ENCODE peak calls at places on chromosome 3, in eight cellular contexts. C is fibroblast of pulmonary artery, P is brain microvascular endothelial cell, E is AG09309, F is PC-3, A is AG09319, D is dorsolateral prefrontal cortex, X is cardiac muscle cell. Q is an unnamed sample.

GRCh38 chr3:184359610-184360009 is 1.8 kb downstream of the CLCN2 start:
- DNase-seq in A (no peak), P (no peak), F (no peak), D (peak; percentile 83), X (no peak), C (no peak), E (no peak), Q (no peak)

GRCh38 chr3:186241910-186242821 is 119.9 kb downstream of the DGKG start:
- DNase-seq in C (peak; percentile 75), X (peak; percentile 67), F (peak; percentile 66), P (peak; percentile 90), A (no peak), D (peak; percentile 68), E (peak; percentile 39), Q (no peak)

GRCh38 chr3:18241837-18242236 is 183.3 kb downstream of the SATB1 start:
- DNase-seq in D (no peak), E (no peak), C (no peak), P (no peak), X (no peak), A (peak; percentile 16), F (no peak), Q (no peak)

GRCh38 chr3:137765310-137766033 is 1.4 kb downstream of the SOX14 start:
- DNase-seq in E (no peak), D (no peak), C (no peak), F (no peak), A (no peak), X (no peak), P (no peak), Q (peak; percentile 84)

GRCh38 chr3:71206305-71206704 is 377.2 kb downstream of the FOXP1 start:
- DNase-seq in A (no peak), X (no peak), P (no peak), D (no peak), C (no peak), E (no peak), F (peak; percentile 68), Q (no peak)

GRCh38 chr3:184604039-184604955 is 42.7 kb downstream of the EPHB3 start:
- DNase-seq in D (no peak), C (no peak), P (no peak), A (no peak), X (peak; percentile 80), F (no peak), E (no peak), Q (no peak)

GRCh38 chr3:85360742-85361387 is 402.1 kb downstream of the CADM2 start:
- DNase-seq in X (peak; percentile 69), C (peak; percentile 13), A (no peak), E (no peak), F (peak; percentile 83), D (peak; percentile 60), P (peak; percentile 53), Q (no peak)

GRCh38 chr3:43093974-43094373 is 11.9 kb downstream of the POMGNT2 start:
- DNase-seq in F (no peak), C (no peak), D (no peak), A (no peak), P (no peak), X (no peak), E (no peak), Q (no peak)

GRCh38 chr3:43024183-43024865 is 45.2 kb downstream of the GASK1A start:
- DNase-seq in D (no peak), A (no peak), E (no peak), F (no peak), P (no peak), X (no peak), C (no peak), Q (no peak)

GRCh38 chr3:81645248-81645647 is 116.2 kb downstream of the GBE1 start:
- DNase-seq in F (no peak), X (peak; percentile 90), A (no peak), P (no peak), D (no peak), C (peak; percentile 9), E (no peak), Q (no peak)

GRCh38 chr3:81638480-81638879 is 123.0 kb downstream of the GBE1 start:
- DNase-seq in E (no peak), X (no peak), A (no peak), C (no peak), P (no peak), D (no peak), F (no peak), Q (no peak)

GRCh38 chr3:81643721-81644120 is 117.7 kb downstream of the GBE1 start:
- DNase-seq in D (no peak), E (peak; percentile 1), C (peak; percentile 59), F (peak; percentile 58), P (peak; percentile 12), X (peak; percentile 45), A (no peak), Q (no peak)
- TF ChIP-seq CTCF in D (no peak), E (peak; percentile 33), C (peak; percentile 36), F (peak; percentile 74), P (peak; percentile 50), X (peak; percentile 38), A (peak; percentile 30), Q (peak; percentile 82)

GRCh38 chr3:140219923-140220452 is 285.0 kb downstream of the CLSTN2 start:
- DNase-seq in D (no peak), C (no peak), P (no peak), X (no peak), F (no peak), E (no peak), A (no peak), Q (no peak)

GRCh38 chr3:140219161-140219745 is 284.3 kb downstream of the CLSTN2 start:
- DNase-seq in X (no peak), A (no peak), F (no peak), E (no peak), D (no peak), P (no peak), C (no peak), Q (no peak)

DNA sequence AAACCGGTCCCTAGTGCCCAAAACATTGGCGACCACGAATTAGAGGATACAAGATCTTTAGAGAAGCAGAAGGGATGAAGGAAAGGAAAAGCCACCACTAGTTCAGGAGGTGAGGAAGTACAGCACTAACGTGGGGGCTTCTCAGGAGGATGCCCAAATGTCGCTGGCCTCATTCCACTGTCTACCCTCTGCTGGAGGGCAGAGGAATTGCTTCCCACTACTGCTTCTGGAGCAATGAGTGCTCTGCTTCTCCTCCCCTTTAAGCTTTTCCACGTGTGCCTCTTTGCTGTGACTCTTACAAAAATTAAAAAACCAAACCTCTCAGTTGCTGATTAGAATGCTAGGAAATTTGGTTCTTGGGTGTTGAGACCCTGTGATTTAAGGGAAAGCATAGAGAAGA is 281.3 kb downstream of the CLSTN2 start:
- DNase-seq in A (no peak), E (no peak), X (no peak), F (no peak), C (no peak), P (no peak), D (no peak), Q (no peak)
- TF ChIP-seq CTCF in A (peak; percentile 56), E (peak; percentile 69), X (peak; percentile 41), F (peak; percentile 43), C (peak; percentile 37), P (peak; percentile 70), D (no peak), Q (peak; percentile 64)

GRCh38 chr3:50627407-50628051 is 10.6 kb downstream of the MAPKAPK3 start:
- DNase-seq in F (peak; percentile 97), A (no peak), X (peak; percentile 41), P (peak; percentile 45), D (no peak), E (no peak), C (peak; percentile 34), Q (no peak)
- TF ChIP-seq CTCF in F (peak; percentile 64), A (peak; percentile 42), X (peak; percentile 44), P (peak; percentile 73), D (peak; percentile 35), E (peak; percentile 66), C (peak; percentile 36), Q (peak; percentile 62)

GRCh38 chr3:53181024-53181371 is 20.0 kb downstream of the PRKCD start:
- DNase-seq in X (no peak), F (no peak), P (no peak), D (no peak), A (no peak), E (no peak), C (no peak), Q (no peak)

GRCh38 chr3:53179580-53179979 is 18.6 kb downstream of the PRKCD start:
- DNase-seq in E (no peak), P (no peak), A (no peak), C (no peak), X (no peak), D (no peak), F (no peak), Q (no peak)

GRCh38 chr3:53182759-53183355 is 21.8 kb downstream of the PRKCD start:
- DNase-seq in F (no peak), C (no peak), P (no peak), A (no peak), X (no peak), D (no peak), E (no peak), Q (no peak)

GRCh38 chr3:53180305-53181023 is 19.5 kb downstream of the PRKCD start:
- DNase-seq in C (no peak), P (no peak), E (no peak), F (no peak), X (no peak), D (no peak), A (no peak), Q (no peak)

GRCh38 chr3:53181528-53181927 is 20.5 kb downstream of the PRKCD start:
- DNase-seq in A (no peak), F (no peak), X (no peak), P (no peak), E (no peak), D (no peak), C (no peak), Q (no peak)
- TF ChIP-seq CTCF in A (no peak), F (peak; percentile 14), X (no peak), P (peak; percentile 9), E (no peak), D (no peak), C (no peak), Q (no peak)

GRCh38 chr3:26369133-26369532 is 253.4 kb upstream of the LRRC3B start:
- DNase-seq in D (no peak), X (no peak), E (no peak), F (no peak), P (no peak), A (no peak), C (no peak), Q (no peak)
- TF ChIP-seq CTCF in D (no peak), X (no peak), E (no peak), F (no peak), P (no peak), A (no peak), C (no peak), Q (no peak)

GRCh38 chr3:131477813-131478212 is 25.0 kb downstream of the MRPL3 start:
- DNase-seq in D (no peak), F (no peak), E (no peak), A (no peak), X (no peak), P (no peak), C (no peak), Q (no peak)

GRCh38 chr3:131470377-131470776 is 32.4 kb downstream of the MRPL3 start:
- DNase-seq in E (no peak), F (no peak), D (no peak), C (no peak), A (no peak), P (no peak), X (no peak), Q (no peak)

DNA sequence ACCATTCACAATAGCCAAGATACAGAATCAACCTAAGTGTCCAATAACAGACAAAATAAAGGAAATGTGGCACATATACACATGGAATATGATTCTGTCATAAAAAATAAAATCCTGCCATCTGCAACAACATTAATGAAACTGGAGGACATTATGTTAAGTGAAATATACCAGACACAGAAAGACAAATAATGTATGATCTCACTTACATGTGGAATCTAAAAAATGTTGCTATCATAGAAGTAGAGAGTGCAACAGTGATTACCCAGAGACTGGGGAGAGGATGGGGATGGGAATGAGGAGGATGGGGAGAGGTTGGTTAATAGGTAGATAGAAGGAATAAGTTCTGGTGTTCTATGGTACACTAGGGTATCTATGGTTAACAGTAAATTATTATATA is 28.7 kb downstream of the MRPL3 start:
- DNase-seq in X (no peak), E (no peak), C (no peak), D (no peak), P (no peak), A (no peak), F (no peak), Q (no peak)
- TF ChIP-seq CTCF in X (no peak), E (no peak), C (no peak), D (no peak), P (no peak), A (no peak), F (no peak), Q (no peak)

Q was measured in chondrocyte.